ENCODE peak calls at places on chromosomes 1 and 21, in nine cellular contexts. S is fibroblast of pulmonary artery, F is cardiac muscle cell, X is esophagus muscularis mucosa, U is foreskin fibroblast, Y is Peyer's patch, K is fibroblast of mammary gland, V is heart left ventricle, R is NB4. D is an unnamed sample.

GRCh38 chr1:202964755-202965440 is 2.2 kb downstream of the CYB5R1 start:
- DNase-seq in S (peak), F (no peak), X (no peak), U (no peak), Y (no peak), K (no peak), V (peak), R (no peak), D (no peak)

GRCh38 chr1:25990702-25991395 is 7.0 kb downstream of the PAFAH2 start:
- DNase-seq in S (no peak), F (no peak), X (no peak), U (no peak), Y (peak), K (no peak), V (no peak), R (peak), D (no peak)

GRCh38 chr1:94648225-94649007 is 106.9 kb upstream of the F3 start:
- DNase-seq in S (peak), F (no peak), X (no peak), U (peak), Y (peak), K (peak), V (no peak), R (peak), D (no peak)

GRCh38 chr1:226979517-226980121 is 39.5 kb downstream of the COQ8A start:
- DNase-seq in S (no peak), F (peak), X (no peak), U (no peak), Y (peak), K (no peak), V (peak), R (no peak), D (no peak)

GRCh38 chr1:109304221-109304915 is 2.4 kb downstream of the MYBPHL start:
- DNase-seq in S (no peak), F (no peak), X (no peak), U (no peak), Y (no peak), K (no peak), V (no peak), R (no peak), D (no peak)

GRCh38 chr1:160830321-160831153 is 32.1 kb downstream of the CD244 start:
- DNase-seq in S (peak), F (peak), X (peak), U (no peak), Y (peak), K (peak), V (peak), R (peak), D (peak)

GRCh38 chr1:10737268-10737624 is 59.2 kb downstream of the CASZ1 start:
- DNase-seq in S (no peak), F (peak), X (no peak), U (no peak), Y (no peak), K (no peak), V (peak), R (no peak), D (no peak)

GRCh38 chr1:62299426-62300200 is 19.6 kb downstream of the KANK4 start:
- DNase-seq in S (peak), F (no peak), X (no peak), U (no peak), Y (no peak), K (no peak), V (peak), R (no peak), D (no peak)

GRCh38 chr1:3304255-3304654 is 150.2 kb upstream of the ARHGEF16 start:
- DNase-seq in S (no peak), F (no peak), X (no peak), U (no peak), Y (no peak), K (no peak), V (no peak), R (no peak), D (no peak)

GRCh38 chr1:14538335-14538734 is 60.1 kb upstream of the KAZN start:
- DNase-seq in S (no peak), F (no peak), X (no peak), U (no peak), Y (no peak), K (no peak), V (no peak), R (no peak), D (no peak)
- TF ChIP-seq CTCF in S (peak), F (peak), X (no peak), U (no peak), Y (no peak), K (peak), V (no peak), R (peak), D (no peak)

DNA sequence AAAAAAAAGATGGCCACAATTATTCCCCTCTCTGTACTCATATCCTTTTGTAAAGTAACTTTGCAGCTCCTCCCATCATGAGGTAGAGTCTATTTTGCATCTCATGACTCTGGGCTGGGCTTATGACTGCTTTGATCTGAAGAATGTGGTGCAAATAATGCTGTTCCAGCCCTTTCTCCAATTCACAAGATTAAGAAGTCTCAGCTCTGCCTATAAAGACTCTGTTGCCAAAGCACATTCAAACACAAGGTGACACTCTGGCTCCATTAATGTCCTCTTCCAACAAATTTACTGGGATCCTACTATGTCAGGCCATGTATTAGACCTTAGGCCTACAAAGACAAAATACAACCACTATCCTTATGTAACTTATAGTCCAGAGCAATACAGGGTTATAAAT is 64.9 kb upstream of the PTCH2 start:
- DNase-seq in S (peak), F (no peak), X (no peak), U (no peak), Y (no peak), K (no peak), V (no peak), R (no peak), D (no peak)
- TF ChIP-seq CTCF in S (no peak), F (no peak), X (no peak), U (no peak), Y (no peak), K (no peak), V (peak), R (no peak), D (no peak)

GRCh38 chr1:172414331-172414730 is 6.2 kb upstream of the C1orf105 start:
- DNase-seq in S (peak), F (no peak), X (no peak), U (no peak), Y (no peak), K (peak), V (no peak), R (no peak), D (no peak)
- TF ChIP-seq CTCF in S (no peak), F (no peak), X (no peak), U (no peak), Y (no peak), K (no peak), V (no peak), R (no peak), D (no peak)

GRCh38 chr21:45241357-45241756 is 46.3 kb downstream of the POFUT2 start:
- DNase-seq in S (no peak), F (no peak), X (peak), U (no peak), Y (no peak), K (no peak), V (no peak), R (no peak), D (no peak)

GRCh38 chr21:45235488-45235887 is 52.2 kb downstream of the POFUT2 start:
- DNase-seq in S (no peak), F (no peak), X (no peak), U (no peak), Y (no peak), K (no peak), V (no peak), R (no peak), D (no peak)

GRCh38 chr21:45234906-45235305 is 52.8 kb downstream of the POFUT2 start:
- DNase-seq in S (no peak), F (no peak), X (no peak), U (no peak), Y (no peak), K (no peak), V (no peak), R (no peak), D (no peak)

GRCh38 chr21:45234127-45234526 is 53.6 kb downstream of the POFUT2 start:
- DNase-seq in S (no peak), F (no peak), X (peak), U (no peak), Y (no peak), K (no peak), V (no peak), R (no peak), D (no peak)

GRCh38 chr21:45236481-45236880 is 51.2 kb downstream of the POFUT2 start:
- DNase-seq in S (no peak), F (no peak), X (no peak), U (no peak), Y (no peak), K (no peak), V (no peak), R (peak), D (no peak)
- TF ChIP-seq CTCF in S (no peak), F (no peak), X (no peak), U (no peak), Y (no peak), K (no peak), V (no peak), R (peak), D (no peak)

DNA sequence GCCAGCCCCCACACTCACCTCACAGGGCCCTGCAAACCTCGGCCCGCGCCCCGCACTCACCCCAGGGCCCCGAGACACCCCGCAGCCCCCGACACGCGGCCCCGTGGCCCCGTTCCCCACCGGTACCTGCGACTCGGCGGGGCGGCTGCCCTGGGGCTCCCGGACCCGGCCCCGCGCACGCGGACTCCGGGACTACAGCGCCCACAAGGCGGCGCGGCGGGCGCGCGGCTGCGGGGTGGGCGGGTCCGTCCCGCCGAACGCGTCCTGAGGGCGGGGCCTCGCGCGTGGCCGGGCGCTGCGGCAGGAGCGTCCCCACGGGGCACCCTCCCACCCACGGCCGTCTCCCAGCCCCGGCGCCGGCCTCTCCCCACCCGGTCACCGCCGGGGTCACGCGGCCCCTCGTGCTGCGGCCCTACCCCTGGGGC is at the start of gene SLC19A1:
- DNase-seq in S (peak), F (peak), X (no peak), U (peak), Y (peak), K (peak), V (peak), R (peak), D (peak)
- TF ChIP-seq CTCF in S (no peak), F (peak), X (peak), U (no peak), Y (peak), K (no peak), V (peak), R (no peak), D (peak)

GRCh38 chr1:30684259-30684658 is 39.1 kb downstream of the MATN1 start:
- DNase-seq in S (no peak), F (no peak), X (no peak), U (no peak), Y (no peak), K (no peak), V (no peak), R (no peak), D (no peak)

GRCh38 chr1:30686236-30686635 is 37.1 kb downstream of the MATN1 start:
- DNase-seq in S (no peak), F (peak), X (no peak), U (no peak), Y (no peak), K (no peak), V (no peak), R (no peak), D (no peak)

GRCh38 chr1:30683699-30684098 is 39.7 kb downstream of the MATN1 start:
- DNase-seq in S (no peak), F (no peak), X (no peak), U (no peak), Y (no peak), K (no peak), V (no peak), R (no peak), D (no peak)

GRCh38 chr1:30685796-30686165 is 37.6 kb downstream of the MATN1 start:
- DNase-seq in S (no peak), F (peak), X (no peak), U (no peak), Y (no peak), K (no peak), V (no peak), R (no peak), D (no peak)

GRCh38 chr1:30684881-30685795 is 38.2 kb downstream of the MATN1 start:
- DNase-seq in S (no peak), F (peak), X (no peak), U (no peak), Y (peak), K (no peak), V (no peak), R (no peak), D (no peak)
- TF ChIP-seq CTCF in S (no peak), F (no peak), X (no peak), U (no peak), Y (no peak), K (no peak), V (no peak), R (no peak), D (no peak)

GRCh38 chr1:1763657-1764621 is 14.3 kb downstream of the NADK start:
- DNase-seq in S (peak), F (no peak), X (no peak), U (peak), Y (no peak), K (peak), V (no peak), R (peak), D (no peak)
- TF ChIP-seq CTCF in S (no peak), F (peak), X (no peak), U (no peak), Y (no peak), K (no peak), V (no peak), R (peak), D (no peak)

GRCh38 chr1:174358786-174359453 is 88.8 kb upstream of the GPR52 start:
- DNase-seq in S (no peak), F (no peak), X (no peak), U (no peak), Y (no peak), K (no peak), V (no peak), R (no peak), D (no peak)
- TF ChIP-seq CTCF in S (no peak), F (no peak), X (no peak), U (no peak), Y (no peak), K (no peak), V (no peak), R (no peak), D (no peak)

D was measured in GM20000.